ENCODE peak calls at places on chromosomes 12 and 14, in seven cellular contexts. One of them, this sample, is unnamed.

GRCh38 chr12:94872007-94872653 is 131.4 kb downstream of the NDUFA12 start:
- DNase-seq in H1: no peak
- DNase-seq in IMR-90: no peak
- DNase-seq in neuronal stem cell: no peak
- DNase-seq in mesendoderm: no peak
- DNase-seq in mesenchymal stem cell: no peak
- DNase-seq in trophoblast cell: no peak
- DNase-seq in this sample: no peak

GRCh38 chr14:105330491-105330895 is 15.9 kb downstream of the PACS2 start:
- DNase-seq in H1: no peak
- DNase-seq in IMR-90: peak
- DNase-seq in neuronal stem cell: no peak
- DNase-seq in mesendoderm: no peak
- DNase-seq in mesenchymal stem cell: peak
- DNase-seq in trophoblast cell: no peak
- DNase-seq in this sample: no peak

GRCh38 chr12:109873653-109874052 is 6.7 kb downstream of the GLTP start:
- DNase-seq in H1: no peak
- DNase-seq in IMR-90: peak
- DNase-seq in neuronal stem cell: no peak
- DNase-seq in mesendoderm: no peak
- DNase-seq in mesenchymal stem cell: peak
- DNase-seq in trophoblast cell: peak
- DNase-seq in this sample: no peak

GRCh38 chr14:72543325-72543724 is 350.6 kb downstream of the DPF3 start:
- DNase-seq in H1: no peak
- DNase-seq in IMR-90: peak
- DNase-seq in neuronal stem cell: no peak
- DNase-seq in mesendoderm: no peak
- DNase-seq in mesenchymal stem cell: peak
- DNase-seq in trophoblast cell: no peak
- DNase-seq in this sample: no peak

GRCh38 chr14:53608369-53608768 is 348.3 kb downstream of the BMP4 start:
- DNase-seq in H1: no peak
- DNase-seq in IMR-90: no peak
- DNase-seq in neuronal stem cell: no peak
- DNase-seq in mesendoderm: no peak
- DNase-seq in mesenchymal stem cell: no peak
- DNase-seq in trophoblast cell: peak
- DNase-seq in this sample: no peak

GRCh38 chr12:18549598-18549997 is 188.2 kb downstream of the PLCZ1 start:
- DNase-seq in H1: no peak
- DNase-seq in IMR-90: no peak
- DNase-seq in neuronal stem cell: no peak
- DNase-seq in mesendoderm: peak
- DNase-seq in mesenchymal stem cell: no peak
- DNase-seq in trophoblast cell: no peak
- DNase-seq in this sample: peak

GRCh38 chr12:16726879-16727278 is 120.9 kb upstream of the LMO3 start:
- DNase-seq in H1: no peak
- DNase-seq in IMR-90: peak
- DNase-seq in neuronal stem cell: no peak
- DNase-seq in mesendoderm: no peak
- DNase-seq in mesenchymal stem cell: no peak
- DNase-seq in trophoblast cell: no peak
- DNase-seq in this sample: no peak

GRCh38 chr12:62934799-62935674 is at the start of gene PPM1H:
- DNase-seq in H1: peak
- DNase-seq in IMR-90: peak
- DNase-seq in neuronal stem cell: peak
- DNase-seq in mesendoderm: peak
- DNase-seq in mesenchymal stem cell: peak
- DNase-seq in trophoblast cell: peak
- DNase-seq in this sample: peak

GRCh38 chr12:3432868-3433267 is 58.1 kb upstream of the PRMT8 start:
- DNase-seq in H1: no peak
- DNase-seq in IMR-90: no peak
- DNase-seq in neuronal stem cell: no peak
- DNase-seq in mesendoderm: peak
- DNase-seq in mesenchymal stem cell: no peak
- DNase-seq in trophoblast cell: no peak
- DNase-seq in this sample: peak

GRCh38 chr12:3998968-3999792 is 126.0 kb upstream of the PARP11 start:
- DNase-seq in H1: no peak
- DNase-seq in IMR-90: no peak
- DNase-seq in neuronal stem cell: no peak
- DNase-seq in mesendoderm: peak
- DNase-seq in mesenchymal stem cell: no peak
- DNase-seq in trophoblast cell: peak
- DNase-seq in this sample: no peak

GRCh38 chr14:66074546-66074945 is 411.6 kb upstream of the CCDC196 start:
- DNase-seq in H1: no peak
- DNase-seq in IMR-90: no peak
- DNase-seq in neuronal stem cell: peak
- DNase-seq in mesendoderm: no peak
- DNase-seq in mesenchymal stem cell: no peak
- DNase-seq in trophoblast cell: peak
- DNase-seq in this sample: no peak

GRCh38 chr12:93243689-93244513 is 133.8 kb upstream of the NUDT4 start:
- DNase-seq in H1: no peak
- DNase-seq in IMR-90: peak
- DNase-seq in neuronal stem cell: no peak
- DNase-seq in mesendoderm: no peak
- DNase-seq in mesenchymal stem cell: peak
- DNase-seq in trophoblast cell: peak
- DNase-seq in this sample: no peak

GRCh38 chr12:2057041-2057792 is 4.4 kb downstream of the CACNA1C start:
- DNase-seq in H1: peak
- DNase-seq in IMR-90: peak
- DNase-seq in neuronal stem cell: peak
- DNase-seq in mesendoderm: peak
- DNase-seq in mesenchymal stem cell: peak
- DNase-seq in trophoblast cell: peak
- DNase-seq in this sample: peak

GRCh38 chr12:59067068-59067467 is 146.8 kb upstream of the LRIG3 start:
- DNase-seq in H1: no peak
- DNase-seq in IMR-90: peak
- DNase-seq in neuronal stem cell: no peak
- DNase-seq in mesendoderm: peak
- DNase-seq in mesenchymal stem cell: peak
- DNase-seq in trophoblast cell: peak
- DNase-seq in this sample: no peak

DNA sequence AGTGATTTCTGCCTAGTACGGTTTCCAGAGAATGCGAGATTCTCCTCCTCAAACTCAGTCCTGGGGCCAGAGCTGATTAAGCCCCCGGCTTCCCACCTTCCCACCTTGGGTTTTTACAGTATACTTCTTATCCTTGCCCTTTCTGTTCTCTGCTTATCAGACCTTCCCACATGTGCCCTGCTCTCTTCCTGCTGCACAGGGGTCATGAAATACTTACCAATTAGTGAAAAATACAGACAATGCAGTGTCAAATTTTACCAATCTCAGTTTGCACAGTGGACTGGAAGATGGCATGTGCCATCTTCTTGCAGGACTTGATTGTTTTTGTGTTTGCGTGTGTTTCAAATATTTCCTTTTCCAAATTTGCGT is 14.7 kb downstream of the SUSD6 start:
- DNase-seq in H1: no peak
- DNase-seq in IMR-90: no peak
- DNase-seq in neuronal stem cell: no peak
- DNase-seq in mesendoderm: no peak
- DNase-seq in mesenchymal stem cell: no peak
- DNase-seq in trophoblast cell: no peak
- DNase-seq in this sample: no peak
- H3K27ac ChIP-seq in H1: no peak
- H3K27ac ChIP-seq in IMR-90: no peak
- H3K27ac ChIP-seq in neuronal stem cell: no peak
- H3K27ac ChIP-seq in mesendoderm: no peak
- H3K27ac ChIP-seq in mesenchymal stem cell: no peak
- H3K27ac ChIP-seq in trophoblast cell: no peak
- H3K27ac ChIP-seq in this sample: no peak

GRCh38 chr12:25971675-25972035 is 13.2 kb downstream of the RASSF8 start:
- DNase-seq in H1: no peak
- DNase-seq in IMR-90: no peak
- DNase-seq in neuronal stem cell: no peak
- DNase-seq in mesendoderm: no peak
- DNase-seq in mesenchymal stem cell: no peak
- DNase-seq in trophoblast cell: no peak
- DNase-seq in this sample: no peak
- H3K4ac ChIP-seq in H1: no peak
- H3K4ac ChIP-seq in IMR-90: no peak
- H3K4ac ChIP-seq in neuronal stem cell: no peak
- H3K4ac ChIP-seq in mesendoderm: no peak
- H3K4ac ChIP-seq in mesenchymal stem cell: no peak
- H3K4ac ChIP-seq in trophoblast cell: peak
- H3K4ac ChIP-seq in this sample: no peak

GRCh38 chr12:124684496-124684895 is 117.1 kb upstream of the NCOR2 start:
- DNase-seq in H1: no peak
- DNase-seq in IMR-90: peak
- DNase-seq in neuronal stem cell: no peak
- DNase-seq in mesendoderm: no peak
- DNase-seq in mesenchymal stem cell: peak
- DNase-seq in trophoblast cell: peak
- DNase-seq in this sample: no peak

GRCh38 chr12:124686001-124686884 is 118.8 kb upstream of the NCOR2 start:
- DNase-seq in H1: no peak
- DNase-seq in IMR-90: peak
- DNase-seq in neuronal stem cell: no peak
- DNase-seq in mesendoderm: peak
- DNase-seq in mesenchymal stem cell: peak
- DNase-seq in trophoblast cell: peak
- DNase-seq in this sample: no peak

GRCh38 chr12:124684971-124685688 is 117.7 kb upstream of the NCOR2 start:
- DNase-seq in H1: no peak
- DNase-seq in IMR-90: peak
- DNase-seq in neuronal stem cell: no peak
- DNase-seq in mesendoderm: no peak
- DNase-seq in mesenchymal stem cell: peak
- DNase-seq in trophoblast cell: peak
- DNase-seq in this sample: no peak

GRCh38 chr12:124686885-124687694 is 119.7 kb upstream of the NCOR2 start:
- DNase-seq in H1: no peak
- DNase-seq in IMR-90: no peak
- DNase-seq in neuronal stem cell: no peak
- DNase-seq in mesendoderm: no peak
- DNase-seq in mesenchymal stem cell: no peak
- DNase-seq in trophoblast cell: no peak
- DNase-seq in this sample: no peak

GRCh38 chr12:124685689-124685993 is 118.2 kb upstream of the NCOR2 start:
- DNase-seq in H1: no peak
- DNase-seq in IMR-90: no peak
- DNase-seq in neuronal stem cell: no peak
- DNase-seq in mesendoderm: no peak
- DNase-seq in mesenchymal stem cell: no peak
- DNase-seq in trophoblast cell: no peak
- DNase-seq in this sample: no peak
- H3K27ac ChIP-seq in H1: no peak
- H3K27ac ChIP-seq in IMR-90: peak
- H3K27ac ChIP-seq in neuronal stem cell: no peak
- H3K27ac ChIP-seq in mesendoderm: no peak
- H3K27ac ChIP-seq in mesenchymal stem cell: peak
- H3K27ac ChIP-seq in trophoblast cell: no peak
- H3K27ac ChIP-seq in this sample: no peak

GRCh38 chr12:117390866-117391265 is 29.4 kb upstream of the NOS1 start:
- DNase-seq in H1: no peak
- DNase-seq in IMR-90: no peak
- DNase-seq in neuronal stem cell: no peak
- DNase-seq in mesendoderm: no peak
- DNase-seq in mesenchymal stem cell: no peak
- DNase-seq in trophoblast cell: no peak
- DNase-seq in this sample: no peak

GRCh38 chr12:117395766-117396165 is 34.3 kb upstream of the NOS1 start:
- DNase-seq in H1: no peak
- DNase-seq in IMR-90: no peak
- DNase-seq in neuronal stem cell: no peak
- DNase-seq in mesendoderm: no peak
- DNase-seq in mesenchymal stem cell: no peak
- DNase-seq in trophoblast cell: no peak
- DNase-seq in this sample: no peak

GRCh38 chr12:117393656-117394055 is 32.2 kb upstream of the NOS1 start:
- DNase-seq in H1: no peak
- DNase-seq in IMR-90: no peak
- DNase-seq in neuronal stem cell: no peak
- DNase-seq in mesendoderm: no peak
- DNase-seq in mesenchymal stem cell: no peak
- DNase-seq in trophoblast cell: peak
- DNase-seq in this sample: no peak

GRCh38 chr12:117388865-117389508 is 27.6 kb upstream of the NOS1 start:
- DNase-seq in H1: no peak
- DNase-seq in IMR-90: no peak
- DNase-seq in neuronal stem cell: no peak
- DNase-seq in mesendoderm: no peak
- DNase-seq in mesenchymal stem cell: no peak
- DNase-seq in trophoblast cell: no peak
- DNase-seq in this sample: no peak

GRCh38 chr12:117394491-117394890 is 33.1 kb upstream of the NOS1 start:
- DNase-seq in H1: no peak
- DNase-seq in IMR-90: no peak
- DNase-seq in neuronal stem cell: no peak
- DNase-seq in mesendoderm: no peak
- DNase-seq in mesenchymal stem cell: no peak
- DNase-seq in trophoblast cell: peak
- DNase-seq in this sample: no peak
- H3K4ac ChIP-seq in H1: no peak
- H3K4ac ChIP-seq in IMR-90: no peak
- H3K4ac ChIP-seq in neuronal stem cell: no peak
- H3K4ac ChIP-seq in mesendoderm: no peak
- H3K4ac ChIP-seq in mesenchymal stem cell: no peak
- H3K4ac ChIP-seq in trophoblast cell: no peak
- H3K4ac ChIP-seq in this sample: no peak

DNA sequence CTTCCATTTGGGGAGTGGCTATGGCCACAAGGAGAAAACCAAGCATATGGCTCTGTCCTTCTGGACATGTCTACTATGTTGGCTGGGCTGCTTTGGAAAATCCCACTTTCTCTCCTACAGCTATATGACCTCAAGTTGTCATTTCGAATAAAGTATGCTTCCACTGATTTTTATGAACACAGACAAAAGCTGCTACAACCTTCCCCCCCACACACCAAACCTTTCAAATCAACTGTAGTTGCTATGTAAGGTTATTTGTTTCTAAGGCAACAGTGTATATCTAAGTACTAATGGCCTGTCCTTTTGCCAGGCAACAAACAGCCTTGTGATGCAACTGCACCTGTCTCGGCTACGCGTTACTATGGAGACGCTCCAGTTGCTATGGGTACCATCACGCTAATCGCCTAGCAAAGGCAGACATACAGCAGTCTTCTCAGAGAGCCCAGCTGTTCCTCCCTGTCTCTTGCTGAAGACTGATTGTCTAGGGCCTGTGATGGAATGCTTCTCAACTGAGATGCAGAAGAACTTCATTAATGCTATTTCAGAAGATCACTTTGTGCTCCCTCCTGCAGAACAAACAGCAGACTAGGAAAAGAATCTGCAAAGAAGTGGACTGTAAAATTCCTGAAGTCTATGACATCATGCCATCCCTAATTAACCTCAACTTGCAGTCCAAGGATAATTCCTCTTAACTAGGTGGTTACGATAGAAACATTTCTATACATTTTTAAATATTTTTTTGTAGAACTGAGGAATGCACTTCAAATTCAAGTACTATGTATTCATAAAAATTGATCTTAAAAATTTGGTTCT is 67.6 kb downstream of the FOXN3 start:
- DNase-seq in H1: no peak
- DNase-seq in IMR-90: no peak
- DNase-seq in neuronal stem cell: peak
- DNase-seq in mesendoderm: peak
- DNase-seq in mesenchymal stem cell: peak
- DNase-seq in trophoblast cell: peak
- DNase-seq in this sample: peak
- H3K27ac ChIP-seq in H1: peak
- H3K27ac ChIP-seq in IMR-90: no peak
- H3K27ac ChIP-seq in neuronal stem cell: no peak
- H3K27ac ChIP-seq in mesendoderm: no peak
- H3K27ac ChIP-seq in mesenchymal stem cell: no peak
- H3K27ac ChIP-seq in trophoblast cell: no peak
- H3K27ac ChIP-seq in this sample: peak

This sample was measured in H9.